ENCODE peak calls at places on chromosomes 12 and 14, in five cellular contexts. Z is effector memory CD8-positive, alpha-beta T cell; X is mucosa of descending colon; S is HEK293T; T is stimulated activated CD4-positive, alpha-beta T cell treated with anti-CD3 and anti-CD28 coated beads, Interleukin-12 subunit alpha, Interleukin-12 subunit beta, amount 100 ng/mL, for 24 hours. K is an unnamed sample.

GRCh38 chr14:23056956-23057756 is at the start of gene CDH24:
- DNase-seq in Z (peak), X (peak), S (peak), T (peak), K (no peak)

GRCh38 chr12:123540899-123541662 is 7.6 kb upstream of the RILPL1 start:
- DNase-seq in Z (no peak), X (no peak), S (no peak), T (no peak), K (no peak)

GRCh38 chr12:62933220-62933870 is 1.6 kb downstream of the PPM1H start:
- DNase-seq in Z (no peak), X (peak), S (peak), T (no peak), K (no peak)

GRCh38 chr12:103901518-103902173 is 28.6 kb upstream of the HSP90B1 start:
- DNase-seq in Z (peak), X (no peak), S (no peak), T (no peak), K (no peak)

GRCh38 chr12:65945457-65945856 is 121.2 kb downstream of the HMGA2 start:
- DNase-seq in Z (no peak), X (no peak), S (no peak), T (no peak), K (no peak)

GRCh38 chr12:121364657-121365265 is 12.6 kb upstream of the ANAPC5 start:
- DNase-seq in Z (no peak), X (no peak), S (no peak), T (no peak), K (no peak)

GRCh38 chr12:81021834-81022233 is 56.0 kb upstream of the ACSS3 start:
- DNase-seq in Z (no peak), X (no peak), S (no peak), T (no peak), K (no peak)

GRCh38 chr12:73629171-73629570 is 908.5 kb upstream of the ATXN7L3B start:
- DNase-seq in Z (no peak), X (no peak), S (no peak), T (no peak), K (no peak)

GRCh38 chr12:7868391-7868790 is 4.3 kb downstream of the SLC2A14 start:
- DNase-seq in Z (no peak), X (no peak), S (no peak), T (no peak), K (no peak)

GRCh38 chr12:106091421-106091820 is 47.3 kb downstream of the NUAK1 start:
- DNase-seq in Z (no peak), X (no peak), S (no peak), T (no peak), K (no peak)

GRCh38 chr14:80304125-80304766 is 92.9 kb upstream of the DIO2 start:
- DNase-seq in Z (no peak), X (no peak), S (no peak), T (no peak), K (no peak)

GRCh38 chr14:57277062-57277461 is 8.3 kb downstream of the AP5M1 start:
- DNase-seq in Z (no peak), X (no peak), S (no peak), T (no peak), K (no peak)

GRCh38 chr12:132571598-132571997 is 38.8 kb downstream of the LRCOL1 start:
- DNase-seq in Z (no peak), X (no peak), S (no peak), T (no peak), K (no peak)

GRCh38 chr12:52119398-52120254 is 40.1 kb downstream of the SMIM41 start:
- DNase-seq in Z (no peak), X (peak), S (peak), T (peak), K (no peak)

GRCh38 chr14:49447725-49448124 is 138.5 kb downstream of the RPS29 start:
- DNase-seq in Z (no peak), X (no peak), S (no peak), T (no peak), K (no peak)

GRCh38 chr14:72864712-72865365 is 29.1 kb downstream of the DPF3 start:
- DNase-seq in Z (no peak), X (no peak), S (no peak), T (no peak), K (no peak)

GRCh38 chr12:84983289-84983688 is 52.8 kb downstream of the TSPAN19 start:
- DNase-seq in Z (no peak), X (no peak), S (no peak), T (no peak), K (no peak)

GRCh38 chr14:77580964-77581505 is 35.4 kb downstream of the SPTLC2 start:
- DNase-seq in Z (peak), X (no peak), S (peak), T (no peak), K (no peak)

GRCh38 chr14:20460458-20461229 is 590 bp downstream of the PIP4P1 start:
- DNase-seq in Z (peak), X (peak), S (no peak), T (peak), K (no peak)

GRCh38 chr12:52526511-52526951 is 6.3 kb upstream of the KRT5 start:
- DNase-seq in Z (no peak), X (no peak), S (no peak), T (no peak), K (no peak)

GRCh38 chr14:96086032-96086431 is 46.9 kb downstream of the C14orf132 start:
- DNase-seq in Z (no peak), X (no peak), S (no peak), T (no peak), K (no peak)

GRCh38 chr14:24971255-24971654 is 78.7 kb downstream of the STXBP6 start:
- DNase-seq in Z (no peak), X (no peak), S (no peak), T (no peak), K (no peak)

GRCh38 chr14:52778702-52779101 is 12.7 kb downstream of the GNPNAT1 start:
- DNase-seq in Z (no peak), X (no peak), S (no peak), T (no peak), K (no peak)

GRCh38 chr14:104209985-104210520 is 71.7 kb downstream of the KIF26A start:
- DNase-seq in Z (no peak), X (no peak), S (no peak), T (no peak), K (no peak)

GRCh38 chr12:130007771-130008170 is 103.9 kb upstream of the TMEM132D start:
- DNase-seq in Z (no peak), X (no peak), S (no peak), T (no peak), K (no peak)

GRCh38 chr12:72110814-72111615 is 161.2 kb upstream of the TRHDE start:
- DNase-seq in Z (no peak), X (no peak), S (no peak), T (no peak), K (no peak)

GRCh38 chr12:52216107-52216506 is 16.9 kb upstream of the KRT7 start:
- DNase-seq in Z (no peak), X (no peak), S (no peak), T (no peak), K (no peak)

GRCh38 chr14:65927871-65928270 is 515.3 kb downstream of the FUT8 start:
- DNase-seq in Z (peak), X (peak), S (no peak), T (peak), K (no peak)

K was measured in esophagus squamous epithelium.